ENCODE peak calls at places on chromosomes 4 and X, in four cellular contexts. K, T, I and B are unnamed samples.

GRCh38 chrX:46777971-46778810 is 19.3 kb upstream of the SLC9A7 start:
- DNase-seq in K (no peak), I (no peak), T (no peak), B (no peak)

GRCh38 chr4:17126306-17126978 is 228.0 kb upstream of the LDB2 start:
- DNase-seq in I (no peak), K (no peak), T (no peak), B (no peak)

GRCh38 chr4:47213539-47213938 is 182.2 kb downstream of the GABRB1 start:
- DNase-seq in K (no peak), T (no peak), I (no peak), B (no peak)

GRCh38 chrX:69065451-69065850 is 99.8 kb downstream of the PJA1 start:
- DNase-seq in T (no peak), I (peak), K (no peak), B (no peak)

GRCh38 chrX:41499195-41499594 is 52.1 kb downstream of the NYX start:
- DNase-seq in T (no peak), K (no peak), I (no peak), B (no peak)

GRCh38 chr4:185567828-185568442 is 32.6 kb upstream of the PDLIM3 start:
- DNase-seq in K (no peak), I (no peak), T (no peak), B (peak)

GRCh38 chrX:132875705-132876508 is 82.5 kb downstream of the HS6ST2 start:
- DNase-seq in I (no peak), K (no peak), T (no peak), B (no peak)

GRCh38 chr4:4673070-4673469 is 131.2 kb upstream of the STX18 start:
- DNase-seq in I (peak), T (no peak), K (no peak), B (peak)

GRCh38 chr4:86542319-86543027 is 51.6 kb upstream of the PTPN13 start:
- DNase-seq in I (no peak), K (no peak), T (no peak), B (no peak)

GRCh38 chrX:12949927-12950656 is 24.8 kb upstream of the TMSB4X start:
- DNase-seq in K (peak), T (peak), I (peak), B (peak)

GRCh38 chr4:55910140-55910539 is 38.6 kb upstream of the CEP135 start:
- DNase-seq in K (no peak), I (no peak), T (no peak), B (no peak)

GRCh38 chr4:54550415-54551171 is 107.2 kb upstream of the KIT start:
- DNase-seq in K (no peak), T (no peak), I (no peak), B (no peak)

GRCh38 chr4:105896461-105896939 is 1.2 kb downstream of the NPNT start:
- DNase-seq in K (peak), I (no peak), T (no peak), B (no peak)

GRCh38 chrX:69051901-69052300 is 113.4 kb downstream of the PJA1 start:
- DNase-seq in T (no peak), K (no peak), I (no peak), B (no peak)

GRCh38 chrX:151966236-151966635 is 8.2 kb downstream of the GABRE start:
- DNase-seq in K (no peak), T (no peak), I (no peak), B (no peak)

GRCh38 chr4:141652161-141652778 is 15.9 kb downstream of the IL15 start:
- DNase-seq in I (no peak), T (no peak), K (no peak), B (no peak)

GRCh38 chr4:141486375-141486997 is 149.9 kb upstream of the IL15 start:
- DNase-seq in I (peak), K (no peak), T (no peak), B (no peak)

GRCh38 chr4:183142566-183143545 is 43.8 kb downstream of the WWC2 start:
- DNase-seq in K (no peak), I (peak), T (no peak), B (peak)

GRCh38 chrX:153381684-153382532 is 19.2 kb downstream of the PNMA6E start:
- DNase-seq in K (no peak), I (peak), T (no peak), B (no peak)

GRCh38 chr4:168019019-168019651 is 73.2 kb upstream of the ANXA10 start:
- DNase-seq in T (no peak), K (no peak), I (no peak), B (no peak)

GRCh38 chr4:126419266-126419665 is 1104.5 kb downstream of the FAT4 start:
- DNase-seq in T (no peak), I (no peak), K (no peak), B (no peak)

GRCh38 chr4:105472871-105473339 is 957 bp downstream of the PPA2 start:
- DNase-seq in T (no peak), I (no peak), K (peak), B (no peak)

GRCh38 chr4:47068986-47069385 is 37.6 kb downstream of the GABRB1 start:
- DNase-seq in K (no peak), T (no peak), I (no peak), B (no peak)

GRCh38 chr4:68074397-68074796 is 55.3 kb downstream of the TMPRSS11F start:
- DNase-seq in K (no peak), T (no peak), I (peak), B (no peak)

GRCh38 chrX:51459125-51459524 is 37.3 kb downstream of the NUDT11 start:
- DNase-seq in T (no peak), K (peak), I (no peak), B (no peak)

GRCh38 chr4:92012899-92013867 is 290.6 kb upstream of the GRID2 start:
- DNase-seq in T (no peak), K (no peak), I (no peak), B (no peak)

GRCh38 chrX:101206471-101206870 is 13.1 kb upstream of the DRP2 start:
- DNase-seq in K (peak), T (no peak), I (peak), B (no peak)

GRCh38 chrX:46698691-46699090 is 60.2 kb downstream of the SLC9A7 start:
- DNase-seq in I (no peak), K (no peak), T (no peak), B (no peak)

GRCh38 chrX:135973548-135974278 is at the start of gene MMGT1:
- DNase-seq in K (peak), T (peak), I (peak), B (peak)

GRCh38 chr4:82648356-82648755 is 86.6 kb upstream of the TMEM150C start:
- DNase-seq in K (no peak), I (no peak), T (no peak), B (no peak)

GRCh38 chr4:59126996-59127395 is 2016.8 kb upstream of the IGFBP7 start:
- DNase-seq in T (no peak), K (no peak), I (no peak), B (no peak)

GRCh38 chr4:64158648-64159326 is 250.5 kb downstream of the TECRL start:
- DNase-seq in I (peak), T (no peak), K (peak), B (no peak)

GRCh38 chr4:184059099-184059498 is 154.0 kb downstream of the STOX2 start:
- DNase-seq in K (no peak), I (no peak), T (no peak), B (no peak)

DNA sequence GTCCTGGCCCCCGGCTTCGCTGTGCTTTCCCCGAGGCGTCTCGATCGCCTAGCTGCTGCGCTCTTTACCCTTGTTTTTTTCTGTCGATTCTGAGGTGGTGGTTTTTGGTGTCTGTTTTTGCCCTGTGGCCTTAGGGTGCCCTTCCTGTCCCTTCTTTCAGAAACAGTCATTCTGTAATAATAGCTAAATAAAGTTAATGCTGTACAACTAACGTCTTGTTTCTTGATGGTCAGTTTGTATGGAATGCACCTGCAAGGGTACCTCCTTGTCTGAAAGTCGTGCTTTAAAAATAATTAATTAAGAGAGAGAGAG is 686 bp downstream of the FIP1L1 start:
- DNase-seq in T (no peak), I (no peak), K (no peak), B (no peak)
- H3K27ac ChIP-seq in T (peak), I (peak), K (peak), B (peak)

GRCh38 chrX:19343462-19344206 is at the start of gene PDHA1:
- DNase-seq in K (peak), I (peak), T (peak), B (peak)

GRCh38 chrX:19342331-19342906 is 1.3 kb upstream of the PDHA1 start:
- DNase-seq in I (no peak), T (no peak), K (no peak), B (no peak)

GRCh38 chrX:19344661-19345060 is 934 bp downstream of the PDHA1 start:
- DNase-seq in K (no peak), I (no peak), T (no peak), B (no peak)

GRCh38 chrX:19344207-19344534 is 444 bp downstream of the PDHA1 start:
- DNase-seq in T (no peak), K (no peak), I (peak), B (no peak)

GRCh38 chrX:19343085-19343461 is 654 bp upstream of the PDHA1 start:
- DNase-seq in T (no peak), K (no peak), I (peak), B (no peak)
- H3K27ac ChIP-seq in T (peak), K (no peak), I (peak), B (peak)

GRCh38 chr4:147362868-147363440 is 117.9 kb upstream of the EDNRA start:
- DNase-seq in I (peak), K (no peak), T (peak), B (peak)
- H3K27ac ChIP-seq in I (no peak), K (no peak), T (peak), B (peak)

GRCh38 chr4:57191523-57192034 is 81.4 kb upstream of the IGFBP7 start:
- DNase-seq in T (no peak), K (no peak), I (no peak), B (peak)
- H3K27ac ChIP-seq in T (no peak), K (no peak), I (no peak), B (no peak)

DNA sequence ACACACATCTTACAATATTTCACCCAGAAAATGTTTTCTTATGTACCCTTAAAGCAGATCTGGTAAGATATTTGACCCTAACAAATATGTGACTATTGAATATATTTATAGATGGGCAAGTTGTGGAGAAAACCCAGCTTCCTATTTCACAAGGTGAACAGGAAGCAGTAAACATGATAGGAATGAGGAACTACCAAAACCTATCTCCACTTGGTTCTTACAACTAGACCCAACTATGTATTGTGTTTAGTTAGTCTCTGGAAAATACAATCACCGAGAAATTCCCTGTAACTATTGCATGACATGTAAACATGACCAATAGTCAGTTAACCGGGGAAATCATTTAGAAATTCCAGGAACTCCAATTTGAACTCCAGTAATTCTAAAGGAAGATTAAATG is 8.4 kb upstream of the RXFP1 start:
- DNase-seq in T (no peak), K (no peak), I (no peak), B (no peak)
- H3K27ac ChIP-seq in T (no peak), K (no peak), I (no peak), B (no peak)

GRCh38 chrX:43436497-43436896 is 219.6 kb upstream of the MAOA start:
- DNase-seq in T (no peak), I (no peak), K (no peak), B (no peak)
- H3K27ac ChIP-seq in T (no peak), I (no peak), K (no peak), B (no peak)

GRCh38 chr4:3424522-3425095 is 17.2 kb upstream of the HGFAC start:
- DNase-seq in T (no peak), I (no peak), K (no peak), B (no peak)

GRCh38 chr4:3427706-3428446 is 13.9 kb upstream of the HGFAC start:
- DNase-seq in I (no peak), K (no peak), T (no peak), B (no peak)

GRCh38 chr4:3423952-3424351 is 17.8 kb upstream of the HGFAC start:
- DNase-seq in I (no peak), T (no peak), K (no peak), B (no peak)

GRCh38 chr4:3427134-3427476 is 14.7 kb upstream of the HGFAC start:
- DNase-seq in K (no peak), I (no peak), T (no peak), B (no peak)

GRCh38 chr4:3426465-3427133 is 15.2 kb upstream of the HGFAC start:
- DNase-seq in I (no peak), K (no peak), T (no peak), B (no peak)
- H3K27ac ChIP-seq in I (peak), K (no peak), T (no peak), B (no peak)

DNA sequence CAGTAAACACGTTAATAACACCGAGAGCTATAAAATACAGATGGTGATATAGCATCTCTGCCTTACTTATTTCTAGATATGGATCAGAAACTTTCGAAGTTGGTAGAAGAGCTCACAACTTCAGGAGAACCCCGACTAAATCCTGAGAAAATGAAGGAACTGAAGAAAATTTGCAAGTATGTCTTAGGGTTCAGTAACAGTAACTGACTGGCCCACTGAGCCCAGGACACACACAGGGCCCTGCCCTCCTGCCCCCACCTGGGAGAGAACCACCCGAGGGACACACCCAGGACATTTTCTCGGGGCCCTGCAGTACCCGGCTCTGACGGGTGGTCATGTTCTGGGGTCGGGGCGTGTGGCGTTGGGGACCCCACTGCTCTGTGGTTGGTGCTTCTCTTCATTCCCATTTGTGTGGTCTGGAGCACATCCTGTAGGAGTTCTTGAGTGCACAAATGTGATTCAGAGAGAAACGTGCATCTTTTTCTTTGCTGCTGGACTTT is 1.1 kb downstream of the UVSSA start:
- DNase-seq in T (peak), K (peak), I (no peak), B (no peak)
- H3K27ac ChIP-seq in T (peak), K (peak), I (peak), B (peak)

GRCh38 chrX:19875051-19875432 is 12.4 kb downstream of the SH3KBP1 start:
- DNase-seq in T (peak), K (no peak), I (no peak), B (no peak)
- H3K27ac ChIP-seq in T (no peak), K (no peak), I (no peak), B (no peak)